ENCODE peak calls at places on chromosome 1, in ten cellular contexts. Q, Y, D, V, E, W, J, M, P and H are unnamed samples.

GRCh38 chr1:33696962-33697361 is 166.9 kb upstream of the HMGB4 start:
- DNase-seq in W (no peak), J (no peak), P (no peak), V (no peak), E (no peak), M (no peak), Q (no peak), Y (no peak), D (no peak), H (no peak)

GRCh38 chr1:226738421-226738994 is 574 bp downstream of the ITPKB start:
- DNase-seq in D (peak), J (peak), V (peak), Q (peak), E (no peak), P (peak), M (peak), W (no peak), Y (peak), H (no peak)

GRCh38 chr1:9121891-9122409 is 7.0 kb downstream of the GPR157 start:
- DNase-seq in P (no peak), D (no peak), Y (no peak), V (no peak), E (no peak), J (peak), M (no peak), Q (no peak), W (no peak), H (no peak)

GRCh38 chr1:3032970-3033794 is 11.9 kb downstream of the ACTRT2 start:
- DNase-seq in Y (no peak), J (peak), W (no peak), E (no peak), P (no peak), M (no peak), D (no peak), V (no peak), Q (no peak), H (no peak)

GRCh38 chr1:234292006-234292405 is 81.2 kb upstream of the COA6 start:
- DNase-seq in Q (no peak), P (no peak), V (no peak), J (no peak), E (no peak), Y (no peak), W (no peak), M (no peak), D (peak), H (no peak)

GRCh38 chr1:182259963-182260362 is 131.6 kb downstream of the GLUL start:
- DNase-seq in V (no peak), M (no peak), E (no peak), W (no peak), Y (no peak), D (no peak), J (no peak), Q (no peak), P (no peak), H (no peak)

GRCh38 chr1:115052454-115053083 is 22.9 kb downstream of the TSHB start:
- DNase-seq in W (no peak), V (peak), E (peak), M (peak), J (peak), Y (peak), D (peak), Q (peak), P (no peak), H (peak)

GRCh38 chr1:234755449-234755863 is 145.5 kb upstream of the IRF2BP2 start:
- DNase-seq in Q (peak), P (peak), W (no peak), M (peak), E (peak), Y (no peak), J (no peak), D (no peak), V (peak), H (peak)

GRCh38 chr1:220631238-220631842 is 58.8 kb upstream of the C1orf115 start:
- DNase-seq in D (no peak), Y (no peak), W (no peak), E (no peak), P (no peak), J (no peak), V (no peak), M (no peak), Q (no peak), H (no peak)

GRCh38 chr1:32291145-32291707 is 657 bp upstream of the HDAC1 start:
- DNase-seq in Q (no peak), V (no peak), D (no peak), E (peak), M (peak), W (no peak), Y (no peak), J (no peak), P (no peak), H (peak)

GRCh38 chr1:168717906-168718891 is 10.8 kb downstream of the DPT start:
- DNase-seq in Y (no peak), V (no peak), M (no peak), E (no peak), J (no peak), W (no peak), D (no peak), Q (peak), P (no peak), H (no peak)

GRCh38 chr1:93607814-93608187 is 73.8 kb downstream of the BCAR3 start:
- DNase-seq in J (no peak), M (peak), Y (no peak), W (no peak), E (peak), Q (no peak), D (no peak), V (no peak), P (no peak), H (no peak)

GRCh38 chr1:109719337-109719837 is 7.3 kb downstream of the GSTM5 start:
- DNase-seq in Y (no peak), D (no peak), Q (no peak), V (peak), E (peak), J (no peak), M (peak), P (no peak), W (no peak), H (peak)

GRCh38 chr1:35931424-35932157 is 686 bp downstream of the AGO3 start:
- DNase-seq in J (no peak), P (peak), V (peak), Q (no peak), W (no peak), Y (no peak), M (peak), D (peak), E (no peak), H (no peak)

GRCh38 chr1:210369425-210369824 is 40.7 kb downstream of the HHAT start:
- DNase-seq in D (no peak), E (no peak), Q (no peak), M (no peak), P (no peak), J (no peak), Y (no peak), W (no peak), V (no peak), H (no peak)

GRCh38 chr1:64268653-64269557 is 65.5 kb downstream of the UBE2U start:
- DNase-seq in M (peak), Y (peak), P (no peak), E (peak), J (peak), V (peak), Q (peak), W (peak), D (peak), H (peak)